ENCODE peak calls at places on chromosomes 7 and 10, in eight cellular contexts. One of them, this sample, is unnamed.

GRCh38 chr10:132058793-132059759 is 6.7 kb upstream of the JAKMIP3 start:
- DNase-seq in ascending aorta: peak
- DNase-seq in ovary: no peak
- DNase-seq in cardiac muscle cell: no peak
- DNase-seq in WTC11: no peak
- DNase-seq in Peyer's patch: peak
- DNase-seq in cardiac fibroblast: no peak
- DNase-seq in sigmoid colon: peak
- DNase-seq in this sample: no peak

GRCh38 chr7:2637505-2638223 is 5.9 kb downstream of the TTYH3 start:
- DNase-seq in cardiac fibroblast: no peak
- DNase-seq in ovary: no peak
- DNase-seq in WTC11: no peak
- DNase-seq in Peyer's patch: peak
- DNase-seq in ascending aorta: peak
- DNase-seq in sigmoid colon: peak
- DNase-seq in cardiac muscle cell: no peak
- DNase-seq in this sample: no peak

GRCh38 chr10:118259288-118259906 is 82.7 kb downstream of the FAM204A start:
- DNase-seq in cardiac muscle cell: peak
- DNase-seq in Peyer's patch: peak
- DNase-seq in cardiac fibroblast: peak
- DNase-seq in sigmoid colon: no peak
- DNase-seq in ovary: peak
- DNase-seq in ascending aorta: no peak
- DNase-seq in WTC11: peak
- DNase-seq in this sample: peak

GRCh38 chr10:11208908-11209809 is 191.5 kb downstream of the CELF2 start:
- DNase-seq in WTC11: no peak
- DNase-seq in cardiac muscle cell: no peak
- DNase-seq in sigmoid colon: no peak
- DNase-seq in Peyer's patch: no peak
- DNase-seq in cardiac fibroblast: no peak
- DNase-seq in ascending aorta: no peak
- DNase-seq in ovary: no peak
- DNase-seq in this sample: no peak

GRCh38 chr7:44678096-44678467 is 70.6 kb upstream of the ZMIZ2 start:
- DNase-seq in cardiac fibroblast: peak
- DNase-seq in WTC11: no peak
- DNase-seq in ascending aorta: no peak
- DNase-seq in ovary: no peak
- DNase-seq in cardiac muscle cell: peak
- DNase-seq in sigmoid colon: no peak
- DNase-seq in Peyer's patch: peak
- DNase-seq in this sample: no peak

GRCh38 chr10:8600192-8600591 is 545.7 kb downstream of the GATA3 start:
- DNase-seq in cardiac muscle cell: no peak
- DNase-seq in ascending aorta: no peak
- DNase-seq in ovary: no peak
- DNase-seq in Peyer's patch: no peak
- DNase-seq in cardiac fibroblast: no peak
- DNase-seq in WTC11: no peak
- DNase-seq in sigmoid colon: no peak
- DNase-seq in this sample: no peak

GRCh38 chr7:33392143-33392542 is 262.8 kb downstream of the BBS9 start:
- DNase-seq in cardiac muscle cell: no peak
- DNase-seq in sigmoid colon: no peak
- DNase-seq in ascending aorta: no peak
- DNase-seq in ovary: no peak
- DNase-seq in Peyer's patch: no peak
- DNase-seq in WTC11: no peak
- DNase-seq in cardiac fibroblast: no peak
- DNase-seq in this sample: no peak

GRCh38 chr10:131682271-131682962 is 218.4 kb upstream of the PPP2R2D start:
- DNase-seq in ovary: no peak
- DNase-seq in cardiac fibroblast: no peak
- DNase-seq in WTC11: no peak
- DNase-seq in Peyer's patch: no peak
- DNase-seq in ascending aorta: no peak
- DNase-seq in sigmoid colon: peak
- DNase-seq in cardiac muscle cell: no peak
- DNase-seq in this sample: no peak

GRCh38 chr10:86364551-86365345 is 1.8 kb downstream of the GRID1 start:
- DNase-seq in WTC11: peak
- DNase-seq in sigmoid colon: peak
- DNase-seq in Peyer's patch: peak
- DNase-seq in cardiac muscle cell: peak
- DNase-seq in ovary: peak
- DNase-seq in cardiac fibroblast: no peak
- DNase-seq in ascending aorta: no peak
- DNase-seq in this sample: peak

GRCh38 chr10:86365346-86366032 is 1.1 kb downstream of the GRID1 start:
- DNase-seq in ascending aorta: no peak
- DNase-seq in sigmoid colon: peak
- DNase-seq in WTC11: peak
- DNase-seq in Peyer's patch: peak
- DNase-seq in cardiac muscle cell: no peak
- DNase-seq in ovary: peak
- DNase-seq in cardiac fibroblast: no peak
- DNase-seq in this sample: no peak

GRCh38 chr10:86363184-86363832 is 3.3 kb downstream of the GRID1 start:
- DNase-seq in cardiac muscle cell: peak
- DNase-seq in sigmoid colon: peak
- DNase-seq in ascending aorta: no peak
- DNase-seq in cardiac fibroblast: no peak
- DNase-seq in ovary: peak
- DNase-seq in WTC11: peak
- DNase-seq in Peyer's patch: peak
- DNase-seq in this sample: peak

GRCh38 chr10:86362566-86363183 is 3.9 kb downstream of the GRID1 start:
- DNase-seq in ascending aorta: no peak
- DNase-seq in sigmoid colon: peak
- DNase-seq in WTC11: no peak
- DNase-seq in Peyer's patch: peak
- DNase-seq in cardiac fibroblast: no peak
- DNase-seq in cardiac muscle cell: no peak
- DNase-seq in ovary: peak
- DNase-seq in this sample: no peak

GRCh38 chr10:86363833-86364511 is 2.6 kb downstream of the GRID1 start:
- DNase-seq in sigmoid colon: peak
- DNase-seq in cardiac muscle cell: no peak
- DNase-seq in WTC11: peak
- DNase-seq in ovary: peak
- DNase-seq in Peyer's patch: peak
- DNase-seq in cardiac fibroblast: no peak
- DNase-seq in ascending aorta: no peak
- DNase-seq in this sample: no peak
- TF ChIP-seq CTCF in sigmoid colon: no peak
- TF ChIP-seq CTCF in cardiac muscle cell: no peak
- TF ChIP-seq CTCF in WTC11: no peak
- TF ChIP-seq CTCF in ovary: no peak
- TF ChIP-seq CTCF in Peyer's patch: no peak
- TF ChIP-seq CTCF in cardiac fibroblast: no peak
- TF ChIP-seq CTCF in ascending aorta: no peak
- TF ChIP-seq CTCF in this sample: peak

GRCh38 chr7:126222782-126223181 is 1030.0 kb downstream of the GRM8 start:
- DNase-seq in cardiac fibroblast: no peak
- DNase-seq in cardiac muscle cell: no peak
- DNase-seq in sigmoid colon: no peak
- DNase-seq in ascending aorta: no peak
- DNase-seq in WTC11: no peak
- DNase-seq in ovary: no peak
- DNase-seq in Peyer's patch: no peak
- DNase-seq in this sample: no peak
- TF ChIP-seq CTCF in cardiac fibroblast: no peak
- TF ChIP-seq CTCF in cardiac muscle cell: no peak
- TF ChIP-seq CTCF in sigmoid colon: no peak
- TF ChIP-seq CTCF in ascending aorta: no peak
- TF ChIP-seq CTCF in WTC11: no peak
- TF ChIP-seq CTCF in ovary: no peak
- TF ChIP-seq CTCF in Peyer's patch: no peak
- TF ChIP-seq CTCF in this sample: no peak

GRCh38 chr10:116690356-116691078 is 51.8 kb downstream of the HSPA12A start:
- DNase-seq in ascending aorta: peak
- DNase-seq in sigmoid colon: peak
- DNase-seq in Peyer's patch: no peak
- DNase-seq in ovary: no peak
- DNase-seq in WTC11: no peak
- DNase-seq in cardiac muscle cell: peak
- DNase-seq in cardiac fibroblast: peak
- DNase-seq in this sample: peak
- TF ChIP-seq CTCF in ascending aorta: peak
- TF ChIP-seq CTCF in sigmoid colon: no peak
- TF ChIP-seq CTCF in Peyer's patch: no peak
- TF ChIP-seq CTCF in ovary: peak
- TF ChIP-seq CTCF in WTC11: no peak
- TF ChIP-seq CTCF in cardiac muscle cell: peak
- TF ChIP-seq CTCF in cardiac fibroblast: peak
- TF ChIP-seq CTCF in this sample: peak

GRCh38 chr7:25069900-25070443 is 55.1 kb downstream of the CYCS start:
- DNase-seq in cardiac muscle cell: peak
- DNase-seq in sigmoid colon: peak
- DNase-seq in ascending aorta: peak
- DNase-seq in ovary: peak
- DNase-seq in Peyer's patch: peak
- DNase-seq in cardiac fibroblast: peak
- DNase-seq in WTC11: peak
- DNase-seq in this sample: peak
- TF ChIP-seq CTCF in cardiac muscle cell: peak
- TF ChIP-seq CTCF in sigmoid colon: peak
- TF ChIP-seq CTCF in ascending aorta: peak
- TF ChIP-seq CTCF in ovary: peak
- TF ChIP-seq CTCF in Peyer's patch: peak
- TF ChIP-seq CTCF in cardiac fibroblast: peak
- TF ChIP-seq CTCF in WTC11: peak
- TF ChIP-seq CTCF in this sample: peak

GRCh38 chr7:116598278-116598677 is 73.4 kb downstream of the CAV1 start:
- DNase-seq in cardiac muscle cell: no peak
- DNase-seq in sigmoid colon: no peak
- DNase-seq in Peyer's patch: no peak
- DNase-seq in cardiac fibroblast: peak
- DNase-seq in ovary: no peak
- DNase-seq in ascending aorta: no peak
- DNase-seq in WTC11: peak
- DNase-seq in this sample: no peak
- TF ChIP-seq CTCF in cardiac muscle cell: peak
- TF ChIP-seq CTCF in sigmoid colon: no peak
- TF ChIP-seq CTCF in Peyer's patch: no peak
- TF ChIP-seq CTCF in cardiac fibroblast: peak
- TF ChIP-seq CTCF in ovary: no peak
- TF ChIP-seq CTCF in ascending aorta: no peak
- TF ChIP-seq CTCF in WTC11: peak
- TF ChIP-seq CTCF in this sample: no peak

GRCh38 chr7:130195396-130195795 is 9.8 kb downstream of the TMEM209 start:
- DNase-seq in Peyer's patch: no peak
- DNase-seq in ovary: no peak
- DNase-seq in sigmoid colon: no peak
- DNase-seq in cardiac muscle cell: no peak
- DNase-seq in cardiac fibroblast: no peak
- DNase-seq in ascending aorta: no peak
- DNase-seq in WTC11: no peak
- DNase-seq in this sample: no peak
- TF ChIP-seq CTCF in Peyer's patch: no peak
- TF ChIP-seq CTCF in ovary: no peak
- TF ChIP-seq CTCF in sigmoid colon: no peak
- TF ChIP-seq CTCF in cardiac muscle cell: no peak
- TF ChIP-seq CTCF in cardiac fibroblast: no peak
- TF ChIP-seq CTCF in ascending aorta: no peak
- TF ChIP-seq CTCF in WTC11: no peak
- TF ChIP-seq CTCF in this sample: no peak

DNA sequence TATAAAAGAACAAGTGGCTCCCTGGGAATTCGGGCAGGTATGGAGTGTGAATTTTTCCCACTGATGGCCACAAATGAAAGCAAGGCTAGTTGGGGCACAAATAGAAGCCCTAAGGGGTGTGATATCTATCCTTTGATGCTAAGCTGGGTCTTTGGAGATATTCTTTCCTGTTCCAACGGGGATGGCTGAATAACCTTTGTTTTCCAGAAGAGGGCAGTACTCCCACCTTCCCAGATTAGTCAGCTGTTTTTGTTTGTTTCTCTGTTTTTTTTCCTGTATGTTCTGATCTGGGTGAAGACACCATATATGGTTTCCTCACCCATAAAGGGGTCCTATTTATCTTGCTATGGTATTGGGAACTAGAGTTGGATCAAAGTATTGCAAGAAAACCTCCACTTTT is 947.7 kb upstream of the SORCS1 start:
- DNase-seq in sigmoid colon: no peak
- DNase-seq in Peyer's patch: no peak
- DNase-seq in ovary: no peak
- DNase-seq in cardiac fibroblast: peak
- DNase-seq in cardiac muscle cell: no peak
- DNase-seq in ascending aorta: no peak
- DNase-seq in WTC11: no peak
- DNase-seq in this sample: no peak
- TF ChIP-seq CTCF in sigmoid colon: no peak
- TF ChIP-seq CTCF in Peyer's patch: no peak
- TF ChIP-seq CTCF in ovary: no peak
- TF ChIP-seq CTCF in cardiac fibroblast: no peak
- TF ChIP-seq CTCF in cardiac muscle cell: no peak
- TF ChIP-seq CTCF in ascending aorta: no peak
- TF ChIP-seq CTCF in WTC11: peak
- TF ChIP-seq CTCF in this sample: peak

This sample was measured in neural crest cell.